ENCODE peak calls at places on chromosomes 11 and 22, in four cellular contexts. M is iPS-NIHi11, U is NCI-H1092 treated with DMSO at 0.1 percent for 48 hours, K is GDM1. C is an unnamed sample.

GRCh38 chr11:9895016-9895415 is 231.1 kb downstream of the SWAP70 start:
- DNase-seq in M (no peak), U (no peak), K (no peak), C (no peak)

GRCh38 chr11:76588455-76589325 is 81.9 kb downstream of the LRRC32 start:
- DNase-seq in M (peak; percentile 14), U (no peak), K (peak; percentile 77), C (no peak)

GRCh38 chr11:64298966-64299846 is 952 bp upstream of the CATSPERZ start:
- DNase-seq in M (no peak), U (peak; percentile 45), K (no peak), C (no peak)

GRCh38 chr22:19569976-19570375 is 45.8 kb upstream of the CLDN5 start:
- DNase-seq in M (no peak), U (no peak), K (no peak), C (no peak)

GRCh38 chr11:3086114-3086513 is 28.9 kb upstream of the CARS1 start:
- DNase-seq in M (no peak), U (no peak), K (no peak), C (no peak)

GRCh38 chr22:44827666-44828065 is 75.3 kb downstream of the ARHGAP8 start:
- DNase-seq in U (no peak), K (no peak), M (no peak), C (no peak)

GRCh38 chr11:65871811-65872548 is 620 bp downstream of the EFEMP2 start:
- DNase-seq in M (no peak), U (no peak), K (no peak), C (no peak)

GRCh38 chr11:12377106-12377823 is at the start of gene PARVA:
- DNase-seq in M (peak; percentile 68), U (peak; percentile 39), K (no peak), C (no peak)

GRCh38 chr11:26905368-26905767 is 88.5 kb upstream of the FIBIN start:
- DNase-seq in U (no peak), M (peak; percentile 6), K (no peak), C (no peak)

GRCh38 chr22:50303515-50303847 is 4.0 kb downstream of the PLXNB2 start:
- DNase-seq in K (no peak), U (no peak), M (no peak), C (no peak)

GRCh38 chr11:130548491-130548833 is 100.0 kb downstream of the ADAMTS15 start:
- DNase-seq in K (no peak), U (no peak), M (no peak), C (no peak)

GRCh38 chr11:116792869-116793475 is 1.3 kb upstream of the APOA5 start:
- DNase-seq in M (no peak), K (no peak), U (no peak), C (no peak)

GRCh38 chr11:46906596-46906995 is 11.8 kb downstream of the LRP4 start:
- DNase-seq in M (peak; percentile 56), U (no peak), K (no peak), C (no peak)

GRCh38 chr11:100752371-100753073 is 65.4 kb downstream of the ARHGAP42 start:
- DNase-seq in K (no peak), U (peak; percentile 50), M (no peak), C (peak; percentile 78)

GRCh38 chr11:105045897-105046296 is 762 bp upstream of the CARD16 start:
- DNase-seq in U (no peak), K (no peak), M (no peak), C (no peak)

GRCh38 chr11:46159694-46160093 is 38.4 kb upstream of the PHF21A start:
- DNase-seq in U (no peak), M (no peak), K (no peak), C (no peak)

GRCh38 chr11:113874920-113875413 is 405 bp downstream of the USP28 start:
- DNase-seq in K (no peak), M (no peak), U (peak; percentile 44), C (no peak)

GRCh38 chr11:111429066-111429506 is 50.0 kb upstream of the POU2AF1 start:
- DNase-seq in U (peak; percentile 32), M (peak; percentile 43), K (peak; percentile 24), C (no peak)

GRCh38 chr11:110907629-110908028 is 195.4 kb upstream of the ARHGAP20 start:
- DNase-seq in M (no peak), K (peak; percentile 37), U (no peak), C (no peak)

GRCh38 chr11:116879789-116880402 is 42.5 kb upstream of the APOA1 start:
- DNase-seq in M (peak; percentile 65), U (peak; percentile 66), K (peak; percentile 61), C (peak; percentile 47)

GRCh38 chr22:42747701-42748513 is 27.2 kb upstream of the A4GALT start:
- DNase-seq in K (no peak), U (no peak), M (no peak), C (no peak)

GRCh38 chr22:50317674-50318073 is 9.1 kb downstream of the DENND6B start:
- DNase-seq in U (no peak), K (no peak), M (peak; percentile 3), C (no peak)

GRCh38 chr11:11732116-11732515 is 109.7 kb upstream of the USP47 start:
- DNase-seq in M (no peak), U (no peak), K (no peak), C (no peak)

GRCh38 chr11:65189191-65189590 is 7.5 kb downstream of the CAPN1 start:
- DNase-seq in M (no peak), K (no peak), U (no peak), C (no peak)